ENCODE peak calls at places on chromosomes 4 and X, in five cellular contexts. K, R, O, U and D are unnamed samples.

GRCh38 chr4:81743731-81744465 is 272.2 kb upstream of the RASGEF1B start:
- DNase-seq in K (no peak), O (no peak), R (no peak), U (no peak), D (no peak)

GRCh38 chr4:5409980-5410618 is 298.3 kb downstream of the EVC2 start:
- DNase-seq in R (no peak), O (no peak), U (no peak), K (no peak), D (no peak)

GRCh38 chrX:99301990-99302389 is 1108.1 kb downstream of the PCDH19 start:
- DNase-seq in U (peak; percentile 22), R (no peak), K (peak; percentile 18), O (no peak), D (no peak)

GRCh38 chr4:101307901-101308300 is 39.4 kb downstream of the PPP3CA start:
- DNase-seq in K (peak; percentile 23), O (no peak), R (peak; percentile 21), U (no peak), D (no peak)

GRCh38 chr4:186724861-186725419 is 1.3 kb upstream of the FAT1 start:
- DNase-seq in K (no peak), U (peak; percentile 23), R (peak; percentile 46), O (peak; percentile 40), D (no peak)

GRCh38 chrX:105314468-105314867 is 94.0 kb upstream of the TEX13A start:
- DNase-seq in U (no peak), K (peak; percentile 91), R (peak; percentile 66), O (peak; percentile 23), D (no peak)

GRCh38 chr4:172514801-172515200 is 653.8 kb upstream of the GALNT7 start:
- DNase-seq in O (no peak), U (no peak), R (no peak), K (no peak), D (no peak)

GRCh38 chrX:19578956-19579355 is 63.6 kb upstream of the MAP3K15 start:
- DNase-seq in U (no peak), R (no peak), O (no peak), K (no peak), D (no peak)

GRCh38 chrX:114841051-114841450 is 176.4 kb downstream of the IL13RA2 start:
- DNase-seq in U (no peak), O (peak; percentile 0), K (peak; percentile 64), R (no peak), D (no peak)

GRCh38 chr4:78673258-78673817 is 102.8 kb upstream of the BMP2K start:
- DNase-seq in K (no peak), U (no peak), O (no peak), R (no peak), D (no peak)

GRCh38 chr4:3749081-3749480 is 17.1 kb upstream of the ADRA2C start:
- DNase-seq in R (no peak), K (no peak), U (no peak), O (no peak), D (no peak)

GRCh38 chrX:149510386-149510785 is 5.3 kb upstream of the IDS start:
- DNase-seq in R (no peak), K (peak; percentile 54), O (no peak), U (no peak), D (no peak)

GRCh38 chr4:954211-955020 is 19.0 kb downstream of the DGKQ start:
- DNase-seq in R (no peak), K (no peak), O (no peak), U (no peak), D (no peak)

GRCh38 chr4:105991726-105992125 is 96.5 kb downstream of the NPNT start:
- DNase-seq in K (no peak), O (no peak), R (no peak), U (no peak), D (no peak)

GRCh38 chrX:154732421-154733071 is 18.3 kb downstream of the GAB3 start:
- DNase-seq in U (no peak), R (no peak), K (peak; percentile 83), O (peak; percentile 74), D (no peak)

GRCh38 chr4:99965674-99966350 is 15.7 kb upstream of the H2AZ1 start:
- DNase-seq in K (no peak), U (no peak), R (no peak), O (peak; percentile 14), D (no peak)

GRCh38 chrX:1207496-1208025 is 4.9 kb downstream of the CRLF2 start:
- DNase-seq in U (no peak), K (no peak), R (no peak), O (no peak), D (no peak)

GRCh38 chr4:54647070-54647469 is 10.7 kb upstream of the KIT start:
- DNase-seq in K (no peak), O (no peak), R (no peak), U (no peak), D (no peak)

GRCh38 chrX:135973025-135973547 is 702 bp downstream of the MMGT1 start:
- DNase-seq in R (peak; percentile 31), K (peak; percentile 21), O (peak; percentile 13), U (peak; percentile 19), D (no peak)

GRCh38 chrX:54930291-54931049 is 9.8 kb downstream of the TRO start:
- DNase-seq in R (no peak), K (no peak), O (no peak), U (peak; percentile 2), D (no peak)

DNA sequence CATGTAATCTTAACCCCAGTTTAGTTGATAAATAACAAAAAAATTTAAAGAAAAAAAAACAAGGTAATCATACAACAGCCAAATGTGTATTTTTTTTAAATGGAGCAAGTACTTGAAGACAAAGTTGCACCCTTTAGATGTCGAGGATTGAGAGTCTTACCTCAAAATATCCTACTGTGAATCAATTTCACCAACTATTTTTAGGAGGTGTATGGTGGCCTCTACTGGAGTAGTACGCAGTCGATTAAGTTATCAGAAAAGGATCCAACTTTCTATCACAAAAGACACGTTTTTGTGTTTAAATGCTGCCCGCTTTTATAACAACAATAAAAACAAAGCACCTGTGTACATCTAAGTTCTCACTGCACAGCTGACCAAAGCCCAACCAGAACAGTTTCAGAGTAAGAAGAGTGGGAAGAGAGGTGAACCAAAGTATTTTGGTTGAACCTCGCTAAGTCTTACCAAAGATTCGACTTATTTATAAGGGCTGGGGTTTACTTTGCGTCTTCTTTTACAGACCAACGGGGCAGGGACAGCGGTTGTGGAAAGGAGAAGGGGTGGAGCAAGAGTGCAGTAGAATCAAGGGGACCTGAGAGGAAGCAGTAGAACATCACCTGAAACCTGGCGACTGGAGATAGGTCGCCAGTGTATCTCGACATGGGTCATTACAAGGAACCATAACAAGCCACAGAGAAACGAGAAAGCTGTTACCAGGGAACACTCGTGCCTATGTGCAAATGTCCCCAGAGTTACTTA is 1.2 kb downstream of the RPS6KA6 start:
- DNase-seq in O (peak; percentile 5), R (peak; percentile 24), U (peak; percentile 13), K (peak; percentile 48), D (no peak)
- H3K27ac ChIP-seq in O (peak overlapping the region; percentile 5), R (peak overlapping the region; percentile 32), U (peak overlapping the region; percentile 77), K (no peak overlapping the region), D (no peak overlapping the region)

GRCh38 chr4:122798917-122799316 is 27.7 kb upstream of the FGF2 start:
- DNase-seq in U (no peak), O (no peak), K (no peak), R (no peak), D (no peak)
- H3K27ac ChIP-seq in U (peak overlapping the region; percentile 85), O (peak overlapping the region; percentile 66), K (no peak overlapping the region), R (peak overlapping the region; percentile 60), D (no peak overlapping the region)

DNA sequence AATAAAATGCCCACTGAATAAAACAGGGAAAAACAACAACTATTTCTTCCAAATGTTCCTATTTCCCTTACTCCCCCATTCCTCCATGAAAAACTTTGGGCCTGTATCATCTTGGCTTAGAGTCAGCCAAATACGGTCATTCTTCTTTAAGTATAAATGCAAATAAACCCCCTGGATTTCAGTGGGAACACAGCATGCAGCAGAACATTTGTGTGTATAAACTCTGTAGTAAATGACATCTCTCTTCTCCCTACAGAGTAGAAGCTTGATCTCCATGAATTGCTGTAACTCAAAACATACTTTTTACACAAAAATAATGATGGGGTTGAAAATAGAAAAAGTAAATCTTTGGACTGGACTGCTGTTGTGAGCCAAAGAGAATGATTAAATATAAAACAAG is 30.9 kb downstream of the TSPAN5 start:
- DNase-seq in R (peak; percentile 60), K (no peak), U (no peak), O (no peak), D (no peak)
- H3K27ac ChIP-seq in R (peak overlapping the region; percentile 56), K (peak overlapping the region; percentile 96), U (peak overlapping the region; percentile 13), O (peak overlapping the region; percentile 32), D (peak overlapping the region; percentile 62)

GRCh38 chr4:22514001-22514400 is 1.9 kb downstream of the ADGRA3 start:
- DNase-seq in K (peak; percentile 81), R (peak; percentile 92), O (peak; percentile 91), U (no peak), D (no peak)
- H3K27ac ChIP-seq in K (peak overlapping the region; percentile 76), R (peak overlapping the region; percentile 75), O (peak overlapping the region; percentile 39), U (peak overlapping the region; percentile 51), D (no peak overlapping the region)

GRCh38 chr4:87069037-87069742 is 134.4 kb downstream of the AFF1 start:
- DNase-seq in U (no peak), R (no peak), K (no peak), O (no peak), D (no peak)
- H3K27ac ChIP-seq in U (peak overlapping the region; percentile 57), R (no peak overlapping the region), K (no peak overlapping the region), O (no peak overlapping the region), D (no peak overlapping the region)

GRCh38 chrX:103540145-103540544 is 20.9 kb upstream of the RAB40A start:
- DNase-seq in O (peak; percentile 58), U (peak; percentile 32), K (peak; percentile 51), R (peak; percentile 66), D (no peak)

GRCh38 chrX:103536732-103537131 is 17.4 kb upstream of the RAB40A start:
- DNase-seq in R (no peak), O (no peak), U (no peak), K (no peak), D (no peak)

GRCh38 chrX:103539695-103540094 is 20.4 kb upstream of the RAB40A start:
- DNase-seq in O (no peak), U (no peak), K (peak; percentile 56), R (no peak), D (no peak)

GRCh38 chrX:103537871-103538387 is 18.6 kb upstream of the RAB40A start:
- DNase-seq in K (no peak), O (no peak), U (no peak), R (no peak), D (no peak)

GRCh38 chrX:103538728-103539127 is 19.4 kb upstream of the RAB40A start:
- DNase-seq in O (peak; percentile 21), R (peak; percentile 41), U (peak; percentile 35), K (peak; percentile 62), D (no peak)
- H3K27ac ChIP-seq in O (peak overlapping the region; percentile 48), R (no peak overlapping the region), U (peak overlapping the region; percentile 92), K (peak overlapping the region; percentile 10), D (no peak overlapping the region)

GRCh38 chrX:28854637-28855036 is 267.4 kb downstream of the IL1RAPL1 start:
- DNase-seq in O (peak; percentile 39), K (no peak), R (peak; percentile 5), U (no peak), D (no peak)
- H3K27ac ChIP-seq in O (no peak overlapping the region), K (no peak overlapping the region), R (no peak overlapping the region), U (no peak overlapping the region), D (peak overlapping the region; percentile 53)